ENCODE peak calls at places on chromosomes 4 and X, in six cellular contexts. G is activated T-cell treated with anti-CD3 and anti-CD28 coated beads, Interleukin-2, amount 50 U/mL, for 72 hours; D is HCT116; Q is LoVo; Y is cardiac fibroblast; K is GM13976. J is an unnamed sample.

GRCh38 chrX:19602866-19603620 is 87.7 kb upstream of the MAP3K15 start:
- DNase-seq in Q (peak), Y (peak), D (peak), K (no peak), G (peak), J (no peak)

GRCh38 chr4:47383829-47384427 is 79.6 kb downstream of the COMMD8 start:
- DNase-seq in Y (peak), G (no peak), K (peak), Q (peak), D (peak), J (peak)

GRCh38 chr4:55485821-55486220 is 60.9 kb downstream of the CLOCK start:
- DNase-seq in D (no peak), K (no peak), Q (no peak), Y (no peak), G (no peak), J (no peak)

GRCh38 chr4:76758290-76758882 is 139.6 kb downstream of the SOWAHB start:
- DNase-seq in K (no peak), Y (peak), Q (peak), G (no peak), D (peak), J (peak)

GRCh38 chr4:43898836-43899235 is 549.8 kb downstream of the KCTD8 start:
- DNase-seq in D (no peak), G (no peak), K (no peak), Y (no peak), Q (no peak), J (no peak)

GRCh38 chr4:75530556-75531322 is 16.5 kb downstream of the THAP6 start:
- DNase-seq in D (no peak), Q (no peak), Y (no peak), G (no peak), K (no peak), J (no peak)

GRCh38 chr4:81963506-81964020 is 410.2 kb downstream of the HNRNPD start:
- DNase-seq in K (no peak), D (no peak), Q (no peak), Y (no peak), G (no peak), J (no peak)

GRCh38 chr4:1051472-1051871 is 40.0 kb downstream of the FGFRL1 start:
- DNase-seq in Y (no peak), D (no peak), K (no peak), Q (no peak), G (no peak), J (no peak)

GRCh38 chr4:173527103-173527876 is 2.7 kb downstream of the HAND2 start:
- DNase-seq in D (no peak), Y (peak), Q (no peak), G (no peak), K (no peak), J (no peak)

GRCh38 chr4:89226665-89227572 is 80.7 kb downstream of the GPRIN3 start:
- DNase-seq in D (peak), G (peak), K (peak), Y (peak), Q (peak), J (peak)

GRCh38 chr4:136526517-136526916 is 1005.8 kb downstream of the PCDH18 start:
- DNase-seq in Y (peak), K (no peak), D (no peak), G (no peak), Q (no peak), J (no peak)

GRCh38 chr4:123453006-123453685 is 56.6 kb downstream of the SPRY1 start:
- DNase-seq in D (no peak), Q (no peak), K (no peak), Y (peak), G (no peak), J (no peak)

GRCh38 chr4:168039593-168039992 is 52.7 kb upstream of the ANXA10 start:
- DNase-seq in Y (no peak), K (no peak), G (no peak), Q (no peak), D (no peak), J (no peak)

J was measured in germinal center.